ENCODE peak calls at places on chromosomes 16 and 17, in nine cellular contexts. One of them, this sample, is unnamed. For H3K27me3, the result is how much of the 10 kb centered on the place peaks cover.

GRCh38 chr17:38885728-38886642 is 16.1 kb downstream of the LASP1 start:
- DNase-seq in endothelial cell of umbilical vein: no peak
- DNase-seq in suprapubic skin: no peak
- DNase-seq in GM12878: no peak
- DNase-seq in transverse colon: no peak
- DNase-seq in HCT116: no peak
- DNase-seq in K562: no peak
- DNase-seq in GM23338: peak
- DNase-seq in stomach: no peak
- DNase-seq in this sample: no peak

GRCh38 chr17:35726609-35727460 is 4.6 kb upstream of the RASL10B start:
- DNase-seq in GM23338: peak
- DNase-seq in endothelial cell of umbilical vein: no peak
- DNase-seq in stomach: no peak
- DNase-seq in transverse colon: peak
- DNase-seq in HCT116: no peak
- DNase-seq in GM12878: no peak
- DNase-seq in K562: no peak
- DNase-seq in suprapubic skin: no peak
- DNase-seq in this sample: no peak

GRCh38 chr16:47028767-47029377 is 55.4 kb upstream of the DNAJA2 start:
- DNase-seq in HCT116: no peak
- DNase-seq in transverse colon: no peak
- DNase-seq in suprapubic skin: no peak
- DNase-seq in endothelial cell of umbilical vein: no peak
- DNase-seq in stomach: no peak
- DNase-seq in K562: no peak
- DNase-seq in GM12878: no peak
- DNase-seq in GM23338: no peak
- DNase-seq in this sample: no peak

GRCh38 chr17:82592289-82592683 is 56.0 kb downstream of the WDR45B start:
- DNase-seq in HCT116: no peak
- DNase-seq in K562: no peak
- DNase-seq in GM23338: no peak
- DNase-seq in suprapubic skin: no peak
- DNase-seq in stomach: peak
- DNase-seq in endothelial cell of umbilical vein: no peak
- DNase-seq in transverse colon: peak
- DNase-seq in GM12878: no peak
- DNase-seq in this sample: no peak

GRCh38 chr17:42798383-42799380 is at the start of the genes CNTD1 and COA3:
- DNase-seq in transverse colon: peak
- DNase-seq in K562: peak
- DNase-seq in stomach: peak
- DNase-seq in suprapubic skin: peak
- DNase-seq in GM12878: peak
- DNase-seq in HCT116: peak
- DNase-seq in GM23338: peak
- DNase-seq in endothelial cell of umbilical vein: peak
- DNase-seq in this sample: peak

GRCh38 chr17:19338031-19338990 is 24.2 kb downstream of the B9D1 start:
- DNase-seq in endothelial cell of umbilical vein: peak
- DNase-seq in GM23338: peak
- DNase-seq in stomach: peak
- DNase-seq in transverse colon: peak
- DNase-seq in K562: peak
- DNase-seq in HCT116: no peak
- DNase-seq in GM12878: no peak
- DNase-seq in suprapubic skin: no peak
- DNase-seq in this sample: peak

GRCh38 chr17:59785091-59785799 is 77.8 kb downstream of the VMP1 start:
- DNase-seq in transverse colon: no peak
- DNase-seq in endothelial cell of umbilical vein: peak
- DNase-seq in stomach: no peak
- DNase-seq in K562: peak
- DNase-seq in HCT116: no peak
- DNase-seq in suprapubic skin: no peak
- DNase-seq in GM12878: no peak
- DNase-seq in GM23338: no peak
- DNase-seq in this sample: no peak

GRCh38 chr17:5536831-5537230 is 47.5 kb downstream of the NLRP1 start:
- DNase-seq in K562: no peak
- DNase-seq in GM23338: no peak
- DNase-seq in HCT116: no peak
- DNase-seq in transverse colon: no peak
- DNase-seq in stomach: no peak
- DNase-seq in GM12878: no peak
- DNase-seq in suprapubic skin: no peak
- DNase-seq in endothelial cell of umbilical vein: no peak
- DNase-seq in this sample: no peak

GRCh38 chr16:24670623-24671454 is 58.6 kb upstream of the TNRC6A start:
- DNase-seq in GM23338: peak
- DNase-seq in stomach: no peak
- DNase-seq in endothelial cell of umbilical vein: peak
- DNase-seq in K562: no peak
- DNase-seq in suprapubic skin: peak
- DNase-seq in HCT116: no peak
- DNase-seq in GM12878: no peak
- DNase-seq in transverse colon: peak
- DNase-seq in this sample: no peak

GRCh38 chr17:71548540-71549190 is 572.2 kb upstream of the SOX9 start:
- DNase-seq in transverse colon: no peak
- DNase-seq in HCT116: no peak
- DNase-seq in suprapubic skin: no peak
- DNase-seq in endothelial cell of umbilical vein: no peak
- DNase-seq in GM23338: no peak
- DNase-seq in K562: no peak
- DNase-seq in GM12878: no peak
- DNase-seq in stomach: no peak
- DNase-seq in this sample: no peak

GRCh38 chr17:79835953-79836951 is 3.0 kb downstream of the CBX4 start:
- DNase-seq in GM23338: peak
- DNase-seq in endothelial cell of umbilical vein: no peak
- DNase-seq in K562: peak
- DNase-seq in suprapubic skin: peak
- DNase-seq in transverse colon: peak
- DNase-seq in stomach: peak
- DNase-seq in GM12878: no peak
- DNase-seq in HCT116: peak
- DNase-seq in this sample: peak

GRCh38 chr16:21959050-21959449 is 5.9 kb downstream of the UQCRC2 start:
- DNase-seq in suprapubic skin: no peak
- DNase-seq in endothelial cell of umbilical vein: no peak
- DNase-seq in transverse colon: no peak
- DNase-seq in stomach: no peak
- DNase-seq in K562: no peak
- DNase-seq in GM23338: no peak
- DNase-seq in GM12878: no peak
- DNase-seq in HCT116: no peak
- DNase-seq in this sample: no peak

GRCh38 chr17:41615454-41615853 is 2.9 kb upstream of the KRT16 start:
- DNase-seq in stomach: no peak
- DNase-seq in GM23338: peak
- DNase-seq in HCT116: peak
- DNase-seq in suprapubic skin: peak
- DNase-seq in GM12878: no peak
- DNase-seq in K562: no peak
- DNase-seq in transverse colon: no peak
- DNase-seq in endothelial cell of umbilical vein: no peak
- DNase-seq in this sample: no peak

GRCh38 chr17:30316736-30317135 is 17.1 kb downstream of the TMIGD1 start:
- DNase-seq in K562: no peak
- DNase-seq in transverse colon: peak
- DNase-seq in endothelial cell of umbilical vein: no peak
- DNase-seq in suprapubic skin: no peak
- DNase-seq in GM12878: no peak
- DNase-seq in stomach: no peak
- DNase-seq in GM23338: no peak
- DNase-seq in HCT116: no peak
- DNase-seq in this sample: no peak

GRCh38 chr17:1181769-1182137 is 2.0 kb upstream of the ABR start:
- DNase-seq in GM12878: no peak
- DNase-seq in suprapubic skin: no peak
- DNase-seq in GM23338: no peak
- DNase-seq in transverse colon: no peak
- DNase-seq in endothelial cell of umbilical vein: no peak
- DNase-seq in stomach: no peak
- DNase-seq in HCT116: no peak
- DNase-seq in K562: no peak
- DNase-seq in this sample: no peak

GRCh38 chr17:17469358-17469757 is 7.4 kb upstream of the MED9 start:
- DNase-seq in transverse colon: no peak
- DNase-seq in stomach: no peak
- DNase-seq in suprapubic skin: no peak
- DNase-seq in GM12878: no peak
- DNase-seq in endothelial cell of umbilical vein: no peak
- DNase-seq in K562: no peak
- DNase-seq in HCT116: no peak
- DNase-seq in GM23338: no peak
- DNase-seq in this sample: no peak

GRCh38 chr17:19762515-19762961 is 14.4 kb upstream of the ALDH3A1 start:
- DNase-seq in K562: no peak
- DNase-seq in HCT116: no peak
- DNase-seq in GM12878: no peak
- DNase-seq in suprapubic skin: peak
- DNase-seq in transverse colon: peak
- DNase-seq in endothelial cell of umbilical vein: peak
- DNase-seq in stomach: peak
- DNase-seq in GM23338: peak
- DNase-seq in this sample: peak

GRCh38 chr16:87895641-87896141 is 26.4 kb upstream of the SLC7A5 start:
- DNase-seq in transverse colon: peak
- DNase-seq in GM23338: no peak
- DNase-seq in stomach: peak
- DNase-seq in suprapubic skin: no peak
- DNase-seq in endothelial cell of umbilical vein: no peak
- DNase-seq in GM12878: peak
- DNase-seq in K562: no peak
- DNase-seq in HCT116: no peak
- DNase-seq in this sample: no peak

GRCh38 chr17:61361084-61361483 is 38.6 kb upstream of the TBX2 start:
- DNase-seq in GM23338: no peak
- DNase-seq in endothelial cell of umbilical vein: no peak
- DNase-seq in suprapubic skin: no peak
- DNase-seq in HCT116: no peak
- DNase-seq in K562: no peak
- DNase-seq in transverse colon: no peak
- DNase-seq in stomach: no peak
- DNase-seq in GM12878: no peak
- DNase-seq in this sample: no peak

GRCh38 chr16:5468488-5468887 is 370.9 kb upstream of the EEF2KMT start:
- DNase-seq in HCT116: no peak
- DNase-seq in endothelial cell of umbilical vein: no peak
- DNase-seq in GM23338: no peak
- DNase-seq in stomach: no peak
- DNase-seq in K562: no peak
- DNase-seq in GM12878: no peak
- DNase-seq in suprapubic skin: no peak
- DNase-seq in transverse colon: no peak
- DNase-seq in this sample: no peak

GRCh38 chr17:77254961-77255741 is 114.4 kb downstream of the SEC14L1 start:
- DNase-seq in suprapubic skin: no peak
- DNase-seq in GM23338: peak
- DNase-seq in stomach: peak
- DNase-seq in GM12878: no peak
- DNase-seq in endothelial cell of umbilical vein: peak
- DNase-seq in transverse colon: no peak
- DNase-seq in HCT116: peak
- DNase-seq in K562: no peak
- DNase-seq in this sample: no peak
- TF ChIP-seq POLR2AphosphoS5 in suprapubic skin: no peak
- TF ChIP-seq POLR2AphosphoS5 in GM23338: no peak
- TF ChIP-seq POLR2AphosphoS5 in stomach: peak
- TF ChIP-seq POLR2AphosphoS5 in GM12878: no peak
- TF ChIP-seq POLR2AphosphoS5 in endothelial cell of umbilical vein: peak
- TF ChIP-seq POLR2AphosphoS5 in transverse colon: no peak
- TF ChIP-seq POLR2AphosphoS5 in HCT116: peak
- TF ChIP-seq POLR2AphosphoS5 in K562: no peak
- TF ChIP-seq POLR2AphosphoS5 in this sample: peak

GRCh38 chr17:74295625-74296547 is 21.9 kb downstream of the DNAI2 start:
- DNase-seq in suprapubic skin: no peak
- DNase-seq in GM23338: no peak
- DNase-seq in transverse colon: no peak
- DNase-seq in HCT116: no peak
- DNase-seq in endothelial cell of umbilical vein: no peak
- DNase-seq in GM12878: no peak
- DNase-seq in stomach: no peak
- DNase-seq in K562: peak
- DNase-seq in this sample: no peak
- H3K4me3 ChIP-seq in suprapubic skin: no peak
- H3K4me3 ChIP-seq in GM23338: no peak
- H3K4me3 ChIP-seq in transverse colon: no peak
- H3K4me3 ChIP-seq in HCT116: no peak
- H3K4me3 ChIP-seq in endothelial cell of umbilical vein: no peak
- H3K4me3 ChIP-seq in GM12878: no peak
- H3K4me3 ChIP-seq in stomach: no peak
- H3K4me3 ChIP-seq in K562: peak
- H3K4me3 ChIP-seq in this sample: no peak

GRCh38 chr17:74603032-74603635 is 11.1 kb upstream of the CD300LD start:
- DNase-seq in suprapubic skin: no peak
- DNase-seq in GM12878: no peak
- DNase-seq in transverse colon: no peak
- DNase-seq in HCT116: no peak
- DNase-seq in stomach: no peak
- DNase-seq in endothelial cell of umbilical vein: no peak
- DNase-seq in GM23338: no peak
- DNase-seq in K562: no peak
- DNase-seq in this sample: no peak
- H3K27me3 ChIP-seq in suprapubic skin: under half
- H3K27me3 ChIP-seq in GM12878: under half
- H3K27me3 ChIP-seq in transverse colon: under half
- H3K27me3 ChIP-seq in HCT116: half or more
- H3K27me3 ChIP-seq in stomach: under half
- H3K27me3 ChIP-seq in endothelial cell of umbilical vein: under half
- H3K27me3 ChIP-seq in GM23338: under half
- H3K27me3 ChIP-seq in K562: under half
- H3K27me3 ChIP-seq in this sample: under half

DNA sequence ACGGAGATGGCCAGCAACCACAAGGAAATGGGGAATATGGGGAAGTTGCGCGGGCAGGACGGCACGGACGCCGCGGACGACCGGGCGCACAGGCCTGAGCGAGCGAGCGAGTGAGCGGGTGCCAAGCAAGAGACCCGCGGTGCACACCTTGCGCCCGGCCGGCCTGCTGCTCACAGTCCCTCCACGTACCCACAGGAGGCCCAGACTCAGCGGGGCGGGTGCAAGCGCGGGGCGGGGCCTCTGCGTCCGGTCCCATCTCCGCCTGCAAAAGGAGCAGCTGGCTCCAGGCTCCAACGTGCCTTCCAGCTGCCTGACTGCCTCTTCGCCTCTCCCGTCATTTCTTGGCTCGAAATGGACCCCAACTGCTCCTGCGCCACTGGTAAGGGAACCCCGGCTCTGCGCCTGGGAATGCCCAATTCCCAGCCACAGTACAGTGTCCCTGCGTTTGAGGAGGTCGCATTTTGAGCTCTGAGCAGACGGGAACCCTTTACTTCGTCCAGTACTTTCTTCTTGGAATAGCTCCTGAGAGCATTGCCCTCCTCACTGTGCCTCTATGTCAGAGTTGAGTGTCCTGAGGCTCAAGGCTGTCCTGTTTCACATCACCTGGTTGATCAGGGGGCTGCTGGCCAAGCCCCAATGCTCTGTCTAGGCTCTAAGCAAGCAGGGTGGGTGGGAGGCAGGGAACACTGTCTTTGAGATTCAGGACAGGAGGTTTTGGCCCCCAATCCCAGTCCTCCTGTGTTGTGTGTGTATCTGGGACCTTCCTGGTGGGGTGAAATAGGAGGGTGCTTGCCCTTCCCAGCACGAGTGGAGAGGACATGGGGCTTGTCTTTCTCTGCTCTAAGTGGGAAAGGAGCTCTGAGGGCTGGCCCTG is 8.1 kb upstream of the MT1E start:
- DNase-seq in HCT116: no peak
- DNase-seq in GM23338: peak
- DNase-seq in K562: no peak
- DNase-seq in suprapubic skin: no peak
- DNase-seq in GM12878: no peak
- DNase-seq in endothelial cell of umbilical vein: no peak
- DNase-seq in transverse colon: peak
- DNase-seq in stomach: peak
- DNase-seq in this sample: peak
- TF ChIP-seq POLR2AphosphoS5 in HCT116: no peak
- TF ChIP-seq POLR2AphosphoS5 in GM23338: no peak
- TF ChIP-seq POLR2AphosphoS5 in K562: no peak
- TF ChIP-seq POLR2AphosphoS5 in suprapubic skin: no peak
- TF ChIP-seq POLR2AphosphoS5 in GM12878: no peak
- TF ChIP-seq POLR2AphosphoS5 in endothelial cell of umbilical vein: peak
- TF ChIP-seq POLR2AphosphoS5 in transverse colon: peak
- TF ChIP-seq POLR2AphosphoS5 in stomach: peak
- TF ChIP-seq POLR2AphosphoS5 in this sample: peak